ENCODE peak calls at places on chromosomes 6 and 20, in four cellular contexts. C is GM23248, N is tibial nerve, G is Peyer's patch. I is an unnamed sample. For H3K9me3, the result is how much of the 10 kb centered on the place peaks cover.

GRCh38 chr6:39707962-39708683 is 17.1 kb downstream of the KIF6 start:
- DNase-seq in N (no peak), G (no peak), C (peak), I (no peak)

GRCh38 chr6:121896363-121896762 is 460.9 kb downstream of the GJA1 start:
- DNase-seq in C (peak), G (no peak), N (no peak), I (no peak)

GRCh38 chr6:1757133-1757532 is 147.4 kb downstream of the FOXC1 start:
- DNase-seq in N (no peak), C (no peak), G (no peak), I (no peak)

GRCh38 chr6:122817362-122817761 is 28.3 kb downstream of the SMPDL3A start:
- DNase-seq in C (no peak), G (no peak), N (no peak), I (no peak)

GRCh38 chr6:170011233-170012142 is 260.1 kb downstream of the ERMARD start:
- DNase-seq in N (no peak), G (peak), C (no peak), I (no peak)

GRCh38 chr6:5302220-5302946 is 41.1 kb downstream of the FARS2 start:
- DNase-seq in C (no peak), G (no peak), N (no peak), I (no peak)

GRCh38 chr20:46269372-46269771 is 38.9 kb downstream of the CDH22 start:
- DNase-seq in G (no peak), C (no peak), N (no peak), I (no peak)

GRCh38 chr20:9977629-9978028 is 57.2 kb upstream of the ANKEF1 start:
- DNase-seq in N (no peak), C (peak), G (no peak), I (no peak)

GRCh38 chr6:144898052-144898689 is 613.0 kb downstream of the UTRN start:
- DNase-seq in N (no peak), G (no peak), C (peak), I (no peak)

DNA sequence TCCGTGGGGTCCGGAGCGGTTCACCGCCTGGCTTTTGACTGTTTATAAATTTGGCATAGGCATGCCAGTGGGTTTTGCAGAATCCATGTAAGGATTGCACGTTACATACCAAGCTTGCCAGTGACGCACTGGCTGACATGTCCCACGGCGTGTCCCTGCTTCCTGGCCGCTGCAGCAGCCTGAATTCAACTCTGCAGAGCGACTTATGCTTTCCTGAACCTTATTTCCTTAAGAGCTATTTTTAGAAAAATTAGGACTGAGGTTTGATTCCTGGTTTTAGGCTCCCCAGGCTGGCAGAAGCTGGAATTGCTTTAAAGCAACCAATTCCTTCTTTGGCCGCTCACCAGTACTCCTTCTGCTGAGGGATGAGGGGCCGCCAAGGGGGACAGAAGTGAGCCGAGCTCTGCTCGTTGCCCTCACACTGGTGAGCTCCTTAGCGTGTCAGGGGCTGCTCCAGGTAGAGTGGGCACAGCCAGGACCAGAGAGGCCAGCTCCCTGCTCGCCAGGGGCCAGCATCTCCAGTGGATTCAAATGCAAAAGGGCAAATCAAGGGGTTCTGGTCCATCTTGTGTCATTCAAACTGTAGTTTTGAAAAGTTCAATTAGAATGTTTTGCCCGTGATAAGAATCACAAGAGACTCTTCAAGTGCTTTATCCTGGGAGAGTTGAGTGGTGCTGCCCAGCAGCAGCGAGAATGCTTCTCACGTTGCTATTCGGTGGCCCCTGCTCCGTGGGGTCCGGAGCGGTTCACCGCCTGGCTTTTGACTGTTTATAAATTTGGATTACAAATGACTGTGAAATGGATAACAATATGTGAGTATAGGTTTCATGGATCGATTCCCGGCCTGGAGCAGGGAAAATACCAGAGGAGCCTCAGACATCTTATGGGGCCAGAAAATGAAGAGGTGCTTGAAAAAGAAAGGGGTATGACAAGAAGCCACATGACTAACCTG is 17.5 kb upstream of the IRF4 start:
- DNase-seq in G (no peak), N (no peak), C (peak), I (no peak)
- H3K9me3 ChIP-seq in G (under half), N (under half), C (under half), I (under half)

DNA sequence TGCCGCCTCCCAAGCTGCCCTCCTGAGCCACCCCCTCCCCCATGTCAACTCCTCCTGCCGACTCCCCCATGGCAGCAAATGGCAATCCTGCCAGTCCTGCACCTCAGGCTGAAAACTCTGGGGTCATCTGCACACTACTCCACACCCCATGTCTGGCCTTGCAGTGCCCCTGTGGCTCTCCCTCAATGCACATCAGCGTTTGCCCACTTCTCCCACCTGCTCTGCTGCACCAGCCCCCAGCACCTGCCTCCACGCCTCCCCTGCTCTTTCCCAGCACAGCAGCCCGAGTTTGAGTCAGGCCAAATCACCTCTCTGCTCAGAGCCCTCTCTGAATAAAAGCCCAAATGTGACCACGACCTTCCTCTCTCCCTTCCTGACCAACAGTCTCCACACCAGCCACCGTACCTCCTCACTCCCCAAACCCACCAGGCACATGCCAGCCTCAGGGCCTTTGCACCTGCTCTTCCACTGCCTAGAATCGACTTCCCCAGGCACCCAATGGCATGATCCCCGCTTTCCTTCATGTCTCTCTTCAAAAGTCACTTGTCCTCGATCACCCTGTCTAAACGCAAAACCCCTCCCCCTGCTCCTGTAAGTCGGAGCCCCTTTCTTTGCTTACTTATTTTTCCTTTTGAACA is 4.3 kb downstream of the PXDC1 start:
- DNase-seq in N (no peak), G (peak), C (no peak), I (no peak)
- H3K4me3 ChIP-seq in N (no peak), G (no peak), C (peak), I (no peak)

DNA sequence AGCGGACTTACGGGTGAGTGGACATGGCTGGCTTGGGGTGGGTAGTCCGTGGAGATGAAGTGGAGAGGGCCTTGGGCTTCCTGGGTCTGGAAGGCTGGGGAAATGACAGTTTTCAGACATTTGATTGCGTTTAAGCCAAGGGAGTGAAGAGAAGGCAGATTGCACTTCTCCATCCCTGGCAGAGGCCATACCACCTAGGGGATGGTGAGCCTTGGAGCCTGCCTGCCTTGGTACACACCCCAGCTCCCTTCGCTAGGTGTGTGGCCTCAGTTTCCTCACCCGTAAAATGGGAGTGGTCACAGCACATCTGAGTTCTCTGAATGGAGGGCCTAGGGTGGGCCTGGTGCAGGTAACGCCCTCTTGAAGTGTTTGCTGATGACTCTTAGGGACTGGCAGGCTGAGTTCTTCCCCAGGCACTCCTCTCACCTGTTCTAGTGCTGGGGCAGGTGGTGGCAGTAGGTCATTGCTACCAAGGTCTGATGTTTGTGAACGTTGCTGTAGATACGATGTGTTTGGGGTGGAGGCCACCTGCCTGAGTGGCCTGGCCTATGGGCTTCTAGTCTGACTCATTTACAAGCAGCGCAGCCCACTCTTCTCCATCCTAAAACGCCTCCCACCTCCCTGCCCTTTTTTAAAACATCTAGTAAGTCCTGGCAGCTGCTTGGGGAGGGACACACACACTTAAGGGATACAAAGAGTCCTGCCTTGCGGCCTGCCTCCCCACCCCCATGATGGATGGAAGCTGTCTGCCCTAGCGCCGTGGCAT is 2.3 kb downstream of the RBM38 start:
- DNase-seq in N (no peak), C (no peak), G (no peak), I (no peak)
- H3K27ac ChIP-seq in N (peak), C (no peak), G (peak), I (peak)

DNA sequence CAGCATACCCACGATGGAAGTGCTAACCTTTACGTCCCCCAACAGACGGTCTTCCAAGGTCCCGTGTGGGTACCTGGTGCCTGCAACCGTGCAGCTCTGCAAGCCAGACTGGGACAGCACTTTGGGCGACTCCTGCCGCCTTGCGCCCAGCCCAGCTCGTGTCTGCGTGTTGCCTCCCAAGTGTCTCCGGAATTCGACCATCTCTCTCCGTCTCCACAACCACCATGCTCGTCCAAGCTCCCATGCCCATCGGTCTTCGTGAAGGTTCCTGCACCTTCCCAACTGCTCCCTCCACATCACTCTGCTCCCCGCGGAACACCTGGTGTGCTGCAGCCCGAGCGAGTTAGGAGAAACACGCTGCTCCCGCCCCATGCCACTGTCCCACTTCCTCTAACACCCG is 173.2 kb upstream of the AFDN start:
- DNase-seq in G (no peak), C (no peak), N (no peak), I (no peak)
- H3K9me3 ChIP-seq in G (under half), C (under half), N (under half), I (under half)

GRCh38 chr20:36308318-36308710 is 2.2 kb downstream of the DLGAP4 start:
- DNase-seq in N (no peak), C (no peak), G (no peak), I (no peak)
- H3K4me3 ChIP-seq in N (no peak), C (no peak), G (no peak), I (no peak)